ENCODE peak calls at places on chromosome 5, in five cellular contexts. One of them, this sample, is unnamed.

GRCh38 chr5:95794070-95794516 is 28.4 kb downstream of the GLRX start:
- DNase-seq in A549: peak
- DNase-seq in NB4: no peak
- DNase-seq in endothelial cell of umbilical vein: peak
- DNase-seq in HepG2: no peak
- DNase-seq in this sample: no peak

GRCh38 chr5:1176473-1177391 is 24.7 kb upstream of the SLC6A19 start:
- DNase-seq in endothelial cell of umbilical vein: no peak
- DNase-seq in NB4: no peak
- DNase-seq in A549: no peak
- DNase-seq in HepG2: no peak
- DNase-seq in this sample: no peak

GRCh38 chr5:150517272-150518152 is 9.6 kb downstream of the NDST1 start:
- DNase-seq in NB4: no peak
- DNase-seq in HepG2: peak
- DNase-seq in A549: peak
- DNase-seq in endothelial cell of umbilical vein: peak
- DNase-seq in this sample: no peak

GRCh38 chr5:81335946-81336345 is 34.6 kb downstream of the ZCCHC9 start:
- DNase-seq in HepG2: no peak
- DNase-seq in A549: no peak
- DNase-seq in NB4: no peak
- DNase-seq in endothelial cell of umbilical vein: no peak
- DNase-seq in this sample: no peak

GRCh38 chr5:178595750-178596149 is 5.6 kb upstream of the COL23A1 start:
- DNase-seq in HepG2: no peak
- DNase-seq in A549: no peak
- DNase-seq in endothelial cell of umbilical vein: no peak
- DNase-seq in NB4: no peak
- DNase-seq in this sample: no peak

GRCh38 chr5:134451618-134452505 is 40.2 kb upstream of the CDKN2AIPNL start:
- DNase-seq in NB4: peak
- DNase-seq in HepG2: no peak
- DNase-seq in endothelial cell of umbilical vein: peak
- DNase-seq in A549: peak
- DNase-seq in this sample: no peak

GRCh38 chr5:83900307-83900706 is 179.7 kb upstream of the HAPLN1 start:
- DNase-seq in endothelial cell of umbilical vein: no peak
- DNase-seq in NB4: no peak
- DNase-seq in A549: no peak
- DNase-seq in HepG2: no peak
- DNase-seq in this sample: no peak

GRCh38 chr5:3127423-3127911 is 376.0 kb upstream of the IRX2 start:
- DNase-seq in A549: no peak
- DNase-seq in HepG2: no peak
- DNase-seq in NB4: no peak
- DNase-seq in endothelial cell of umbilical vein: no peak
- DNase-seq in this sample: no peak

GRCh38 chr5:138752951-138753793 is at the start of gene CTNNA1:
- DNase-seq in A549: peak
- DNase-seq in NB4: peak
- DNase-seq in endothelial cell of umbilical vein: peak
- DNase-seq in HepG2: peak
- DNase-seq in this sample: no peak

GRCh38 chr5:137316346-137316736 is 182.8 kb downstream of the SPOCK1 start:
- DNase-seq in endothelial cell of umbilical vein: no peak
- DNase-seq in NB4: no peak
- DNase-seq in HepG2: no peak
- DNase-seq in A549: no peak
- DNase-seq in this sample: no peak
- TF ChIP-seq MYC in endothelial cell of umbilical vein: no peak
- TF ChIP-seq MYC in NB4: no peak
- TF ChIP-seq MYC in HepG2: no peak
- TF ChIP-seq MYC in A549: no peak
- TF ChIP-seq MYC in this sample: no peak

GRCh38 chr5:149404746-149405549 is 25.9 kb upstream of the IL17B start:
- DNase-seq in endothelial cell of umbilical vein: no peak
- DNase-seq in NB4: peak
- DNase-seq in A549: peak
- DNase-seq in HepG2: peak
- DNase-seq in this sample: no peak
- TF ChIP-seq POLR2A in endothelial cell of umbilical vein: no peak
- TF ChIP-seq POLR2A in NB4: no peak
- TF ChIP-seq POLR2A in A549: no peak
- TF ChIP-seq POLR2A in HepG2: no peak
- TF ChIP-seq POLR2A in this sample: no peak

DNA sequence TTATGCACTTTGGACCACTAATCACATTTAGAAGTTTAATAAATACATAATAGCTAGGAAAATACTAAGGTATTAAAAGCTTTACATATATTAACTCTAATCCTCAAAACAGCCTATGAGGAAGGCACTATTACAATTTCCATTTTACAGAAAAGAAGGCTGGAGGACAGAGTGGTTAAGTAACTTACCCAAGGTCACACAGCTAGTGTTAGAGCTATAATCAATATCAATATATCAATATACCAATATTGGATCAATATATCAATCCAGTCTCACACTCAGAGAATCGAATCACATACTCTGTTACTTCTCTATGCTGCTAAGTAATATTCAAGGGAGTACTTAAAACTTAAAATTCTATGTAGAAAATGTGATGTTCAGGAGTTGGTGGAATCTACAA is 45.2 kb downstream of the MEF2C start:
- DNase-seq in A549: no peak
- DNase-seq in NB4: no peak
- DNase-seq in endothelial cell of umbilical vein: no peak
- DNase-seq in HepG2: no peak
- DNase-seq in this sample: no peak
- TF ChIP-seq MYC in A549: no peak
- TF ChIP-seq MYC in NB4: no peak
- TF ChIP-seq MYC in endothelial cell of umbilical vein: no peak
- TF ChIP-seq MYC in HepG2: no peak
- TF ChIP-seq MYC in this sample: no peak

DNA sequence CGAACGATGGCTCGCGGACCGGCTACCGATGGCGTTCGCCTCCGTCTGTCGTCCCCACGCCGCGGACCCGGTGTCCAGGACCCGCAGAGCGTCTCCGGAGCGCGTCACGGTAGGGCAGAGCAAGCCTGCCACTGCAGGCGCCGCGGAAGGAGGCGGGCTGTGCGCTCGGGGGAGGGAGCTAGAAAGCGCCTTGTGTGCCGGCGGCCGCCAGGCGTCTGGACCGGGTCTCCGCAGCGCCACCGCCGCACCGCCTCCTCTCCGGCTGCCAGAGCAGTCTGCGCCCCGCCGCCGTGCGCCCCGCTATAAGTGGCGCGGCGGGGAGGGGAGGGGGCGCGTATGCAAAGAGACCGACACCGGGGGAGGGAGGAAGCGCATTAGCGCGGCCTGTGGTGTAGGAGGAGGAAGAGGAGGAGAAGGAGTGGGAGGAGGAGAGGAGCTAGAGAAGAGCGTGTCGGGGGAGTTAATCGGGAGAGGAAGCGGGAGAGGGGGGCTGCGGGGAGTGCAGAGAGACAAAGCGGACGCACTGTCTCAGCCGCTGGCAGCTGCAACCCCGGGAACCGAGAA is at the start of gene ENC1:
- DNase-seq in A549: peak
- DNase-seq in NB4: peak
- DNase-seq in endothelial cell of umbilical vein: peak
- DNase-seq in HepG2: peak
- DNase-seq in this sample: no peak
- TF ChIP-seq POLR2A in A549: peak
- TF ChIP-seq POLR2A in NB4: peak
- TF ChIP-seq POLR2A in endothelial cell of umbilical vein: peak
- TF ChIP-seq POLR2A in HepG2: peak
- TF ChIP-seq POLR2A in this sample: peak

DNA sequence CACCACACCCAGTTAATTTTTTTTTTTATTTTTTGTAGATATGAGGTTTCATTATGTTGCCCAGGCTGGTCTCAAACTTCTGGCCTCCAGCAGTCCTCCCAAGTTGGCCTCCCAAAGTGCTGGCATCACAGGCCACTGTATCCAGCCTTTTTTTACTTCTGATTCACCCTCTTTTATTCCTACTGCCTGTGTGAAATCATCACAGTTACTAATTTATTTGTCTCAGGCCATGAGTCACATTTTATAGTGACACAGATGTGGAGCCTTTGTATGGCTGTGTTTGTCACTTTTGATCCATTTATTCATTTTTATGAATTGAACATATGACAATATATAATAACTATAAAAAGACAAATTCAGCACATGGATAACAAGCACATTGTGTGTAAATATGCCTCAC is 67.1 kb upstream of the SNX2 start:
- DNase-seq in HepG2: no peak
- DNase-seq in A549: no peak
- DNase-seq in NB4: no peak
- DNase-seq in endothelial cell of umbilical vein: no peak
- DNase-seq in this sample: no peak
- TF ChIP-seq MYC in HepG2: no peak
- TF ChIP-seq MYC in A549: no peak
- TF ChIP-seq MYC in NB4: no peak
- TF ChIP-seq MYC in endothelial cell of umbilical vein: no peak
- TF ChIP-seq MYC in this sample: no peak

This sample was measured in GM12878.